ENCODE peak calls at places on chromosomes 2 and 18, in seven cellular contexts. K is H9, D is mesendoderm, P is neuronal stem cell, U is mesenchymal stem cell, Y is H1, Z is trophoblast cell. N is an unnamed sample.

GRCh38 chr2:237122214-237122666 is 36.6 kb downstream of the COPS8 start:
- DNase-seq in K (peak; percentile 87), D (peak; percentile 94), P (no peak), U (peak; percentile 88), Y (peak; percentile 81), Z (peak; percentile 35), N (peak; percentile 87)

GRCh38 chr2:46335404-46335965 is 38.3 kb downstream of the EPAS1 start:
- DNase-seq in K (peak; percentile 61), D (peak; percentile 68), P (peak; percentile 20), U (peak; percentile 92), Y (peak; percentile 56), Z (no peak), N (peak; percentile 88)

GRCh38 chr2:219912530-219912929 is 285.1 kb downstream of the SLC4A3 start:
- DNase-seq in K (no peak), D (peak; percentile 67), P (no peak), U (peak; percentile 25), Y (no peak), Z (no peak), N (peak; percentile 62)

GRCh38 chr2:187500585-187501359 is 52.7 kb upstream of the CALCRL start:
- DNase-seq in K (peak; percentile 35), D (peak; percentile 83), P (no peak), U (peak; percentile 63), Y (no peak), Z (no peak), N (peak; percentile 84)

GRCh38 chr2:119958642-119959268 is 54.1 kb upstream of the EPB41L5 start:
- DNase-seq in K (no peak), D (peak; percentile 1), P (no peak), U (peak; percentile 39), Y (no peak), Z (no peak), N (peak; percentile 71)

GRCh38 chr18:49021433-49022129 is 70.8 kb upstream of the SMAD7 start:
- DNase-seq in K (peak; percentile 95), D (peak; percentile 98), P (no peak), U (peak; percentile 26), Y (peak; percentile 89), Z (peak; percentile 81), N (peak; percentile 33)

GRCh38 chr2:709138-709779 is 32.1 kb upstream of the TMEM18 start:
- DNase-seq in K (no peak), D (peak; percentile 11), P (no peak), U (no peak), Y (no peak), Z (no peak), N (no peak)

GRCh38 chr18:54031243-54031642 is 193.2 kb downstream of the MBD2 start:
- DNase-seq in K (no peak), D (no peak), P (no peak), U (no peak), Y (no peak), Z (no peak), N (no peak)

GRCh38 chr2:240347949-240348500 is 87.4 kb upstream of the GPC1 start:
- DNase-seq in K (no peak), D (no peak), P (no peak), U (no peak), Y (no peak), Z (no peak), N (no peak)

GRCh38 chr18:46320928-46321855 is 217.0 kb downstream of the HAUS1 start:
- DNase-seq in K (no peak), D (no peak), P (no peak), U (no peak), Y (no peak), Z (no peak), N (peak; percentile 55)

GRCh38 chr2:120786559-120786960 is 50.9 kb downstream of the GLI2 start:
- DNase-seq in K (peak; percentile 80), D (peak; percentile 55), P (no peak), U (no peak), Y (peak; percentile 60), Z (no peak), N (no peak)

GRCh38 chr2:10097352-10098148 is 17.3 kb upstream of the CYS1 start:
- DNase-seq in K (peak; percentile 85), D (peak; percentile 88), P (no peak), U (peak; percentile 68), Y (peak; percentile 84), Z (peak; percentile 69), N (peak; percentile 43)

GRCh38 chr2:2026851-2027250 is 282.5 kb upstream of the PXDN start:
- DNase-seq in K (no peak), D (no peak), P (no peak), U (no peak), Y (no peak), Z (no peak), N (no peak)

GRCh38 chr18:31294199-31294747 is 23.7 kb upstream of the DSG1 start:
- DNase-seq in K (no peak), D (no peak), P (no peak), U (no peak), Y (no peak), Z (peak; percentile 13), N (no peak)

GRCh38 chr2:227163445-227163997 is 484 bp downstream of the COL4A4 start:
- DNase-seq in K (peak; percentile 36), D (peak; percentile 21), P (no peak), U (no peak), Y (no peak), Z (no peak), N (no peak)

GRCh38 chr2:119481501-119482455 is 42.5 kb downstream of the SCTR start:
- DNase-seq in K (no peak), D (no peak), P (no peak), U (no peak), Y (peak; percentile 45), Z (no peak), N (no peak)

GRCh38 chr2:179532890-179533289 is 268.3 kb upstream of the SESTD1 start:
- DNase-seq in K (no peak), D (no peak), P (no peak), U (no peak), Y (no peak), Z (no peak), N (no peak)

GRCh38 chr2:101627284-101628049 is 70.0 kb upstream of the MAP4K4 start:
- DNase-seq in K (no peak), D (no peak), P (no peak), U (no peak), Y (no peak), Z (no peak), N (no peak)

GRCh38 chr2:145692971-145693478 is 1173.1 kb upstream of the ZEB2 start:
- DNase-seq in K (no peak), D (peak; percentile 30), P (no peak), U (peak; percentile 72), Y (no peak), Z (peak; percentile 16), N (peak; percentile 90)

GRCh38 chr2:38620282-38620977 is 17.7 kb upstream of the HNRNPLL start:
- DNase-seq in K (no peak), D (no peak), P (no peak), U (peak; percentile 70), Y (no peak), Z (no peak), N (peak; percentile 76)

GRCh38 chr18:34647251-34647650 is 62.8 kb upstream of the DTNA start:
- DNase-seq in K (peak; percentile 82), D (peak; percentile 96), P (no peak), U (no peak), Y (no peak), Z (no peak), N (no peak)

GRCh38 chr2:71635798-71636197 is 182.4 kb downstream of the DYSF start:
- DNase-seq in K (peak; percentile 9), D (no peak), P (no peak), U (no peak), Y (no peak), Z (no peak), N (no peak)

GRCh38 chr2:242060212-242060835 is 190.8 kb downstream of the RTP5 start:
- DNase-seq in K (no peak), D (no peak), P (no peak), U (peak; percentile 31), Y (no peak), Z (no peak), N (peak; percentile 71)

GRCh38 chr18:69031571-69032451 is 233.9 kb downstream of the CCDC102B start:
- DNase-seq in K (no peak), D (no peak), P (no peak), U (no peak), Y (no peak), Z (no peak), N (no peak)

GRCh38 chr2:173749315-173749714 is 215.9 kb downstream of the SP3 start:
- DNase-seq in K (no peak), D (no peak), P (no peak), U (peak; percentile 29), Y (no peak), Z (no peak), N (peak; percentile 54)

GRCh38 chr2:168641636-168642035 is 160.8 kb upstream of the NOSTRIN start:
- DNase-seq in K (no peak), D (no peak), P (no peak), U (no peak), Y (no peak), Z (no peak), N (peak; percentile 9)
- H2BK5ac ChIP-seq in K (no peak overlapping the region), D (no peak overlapping the region), P (no peak overlapping the region), U (no peak overlapping the region), Y (no peak overlapping the region), Z (no peak overlapping the region), N (no peak overlapping the region)

DNA sequence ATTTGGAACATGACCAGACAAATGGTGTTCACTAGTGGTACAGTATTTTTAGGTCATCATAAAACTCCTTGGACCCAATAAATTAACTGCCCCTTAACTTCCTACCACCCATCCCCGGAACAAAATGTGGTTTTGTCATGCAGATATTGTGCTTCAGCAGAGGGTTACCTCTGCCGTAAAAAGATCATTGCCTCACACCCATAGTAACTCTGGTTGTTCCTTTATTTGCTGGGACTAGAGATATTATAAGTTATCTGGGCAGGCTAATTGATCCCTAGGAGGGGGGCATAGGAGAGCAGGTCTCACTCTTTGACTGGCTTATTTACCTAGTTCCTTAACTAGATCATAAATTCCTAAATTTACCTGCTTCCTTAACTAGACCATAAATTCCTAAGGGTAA is 1343.9 kb upstream of the CHAC2 start:
- DNase-seq in K (no peak), D (no peak), P (no peak), U (no peak), Y (no peak), Z (no peak), N (no peak)
- H2BK5ac ChIP-seq in K (no peak overlapping the region), D (no peak overlapping the region), P (no peak overlapping the region), U (no peak overlapping the region), Y (no peak overlapping the region), Z (no peak overlapping the region), N (no peak overlapping the region)

DNA sequence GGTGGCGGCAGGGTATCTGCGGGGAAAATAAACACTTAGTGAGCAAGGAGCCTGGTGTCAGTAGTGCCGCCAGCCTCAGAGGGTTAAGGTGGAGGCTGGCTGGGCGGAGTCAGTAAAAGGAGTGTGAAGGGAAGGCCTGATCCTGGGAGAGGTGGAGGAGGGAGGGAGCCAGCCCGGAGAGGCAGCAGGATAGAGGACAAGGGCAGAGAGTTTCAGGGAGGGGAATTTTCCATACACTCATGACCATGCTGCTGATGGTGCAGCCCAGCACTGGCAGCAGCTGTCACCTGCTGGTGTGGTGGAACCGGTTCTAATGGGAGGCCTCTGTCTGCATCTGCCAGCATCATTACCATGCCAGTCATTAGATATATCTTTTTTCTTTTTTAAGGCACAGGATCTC is 2.0 kb upstream of the TEX44 start:
- DNase-seq in K (peak; percentile 69), D (peak; percentile 71), P (no peak), U (no peak), Y (no peak), Z (peak; percentile 95), N (no peak)
- H2BK5ac ChIP-seq in K (no peak overlapping the region), D (no peak overlapping the region), P (no peak overlapping the region), U (no peak overlapping the region), Y (peak overlapping the region; percentile 3), Z (no peak overlapping the region), N (no peak overlapping the region)

DNA sequence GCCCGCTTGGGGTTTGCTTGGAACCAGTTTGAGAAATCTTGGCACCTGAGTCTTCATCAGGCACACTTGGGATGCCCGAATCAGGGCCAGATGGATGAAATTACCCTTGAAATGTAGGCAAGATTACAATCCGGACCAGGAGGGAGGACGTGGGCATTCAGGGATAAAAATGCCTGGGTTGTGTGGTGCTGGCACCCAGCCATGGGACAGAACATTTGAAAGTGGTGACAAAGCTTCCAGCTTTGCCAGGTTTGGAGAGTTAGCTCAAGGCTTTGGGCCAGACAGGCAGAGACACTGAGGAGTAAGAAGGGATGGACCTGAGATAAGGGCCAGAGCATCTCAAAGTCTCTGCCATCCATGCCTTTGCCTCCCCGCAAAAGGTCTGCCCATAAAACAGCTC is 182.2 kb downstream of the TTC32 start:
- DNase-seq in K (no peak), D (no peak), P (no peak), U (no peak), Y (no peak), Z (no peak), N (no peak)
- H2BK5ac ChIP-seq in K (no peak overlapping the region), D (no peak overlapping the region), P (no peak overlapping the region), U (no peak overlapping the region), Y (no peak overlapping the region), Z (no peak overlapping the region), N (no peak overlapping the region)